ENCODE peak calls at places on chromosomes 5 and 9, in nine cellular contexts. One of them, this sample, is unnamed.

GRCh38 chr9:121866927-121867326 is 215.5 kb downstream of the DAB2IP start:
- DNase-seq in lung: no peak
- DNase-seq in transverse colon: no peak
- DNase-seq in AG04450: no peak
- DNase-seq in mammary epithelial cell: no peak
- DNase-seq in suprapubic skin: no peak
- DNase-seq in CD8-positive, alpha-beta T cell: no peak
- DNase-seq in heart left ventricle: no peak
- DNase-seq in A549: no peak
- DNase-seq in this sample: no peak

GRCh38 chr9:107545036-107545435 is 55.5 kb upstream of the KLF4 start:
- DNase-seq in CD8-positive, alpha-beta T cell: no peak
- DNase-seq in heart left ventricle: no peak
- DNase-seq in lung: no peak
- DNase-seq in transverse colon: no peak
- DNase-seq in A549: no peak
- DNase-seq in AG04450: no peak
- DNase-seq in mammary epithelial cell: no peak
- DNase-seq in suprapubic skin: no peak
- DNase-seq in this sample: no peak

GRCh38 chr5:7597058-7597457 is 201.1 kb downstream of the ADCY2 start:
- DNase-seq in mammary epithelial cell: no peak
- DNase-seq in heart left ventricle: no peak
- DNase-seq in lung: no peak
- DNase-seq in transverse colon: no peak
- DNase-seq in suprapubic skin: no peak
- DNase-seq in A549: no peak
- DNase-seq in CD8-positive, alpha-beta T cell: no peak
- DNase-seq in AG04450: no peak
- DNase-seq in this sample: no peak

GRCh38 chr5:130400091-130400490 is 495.8 kb downstream of the CHSY3 start:
- DNase-seq in lung: no peak
- DNase-seq in AG04450: no peak
- DNase-seq in mammary epithelial cell: peak; percentile 40
- DNase-seq in CD8-positive, alpha-beta T cell: no peak
- DNase-seq in suprapubic skin: no peak
- DNase-seq in A549: peak; percentile 52
- DNase-seq in transverse colon: no peak
- DNase-seq in heart left ventricle: no peak
- DNase-seq in this sample: no peak

GRCh38 chr9:34010979-34011378 is 37.7 kb downstream of the UBAP2 start:
- DNase-seq in transverse colon: no peak
- DNase-seq in heart left ventricle: no peak
- DNase-seq in AG04450: no peak
- DNase-seq in mammary epithelial cell: peak; percentile 2
- DNase-seq in A549: peak; percentile 23
- DNase-seq in lung: no peak
- DNase-seq in suprapubic skin: no peak
- DNase-seq in CD8-positive, alpha-beta T cell: no peak
- DNase-seq in this sample: no peak

GRCh38 chr9:96420468-96421219 is 2.5 kb upstream of the ZNF367 start:
- DNase-seq in heart left ventricle: peak; percentile 49
- DNase-seq in AG04450: peak; percentile 64
- DNase-seq in transverse colon: peak; percentile 25
- DNase-seq in A549: peak; percentile 96
- DNase-seq in lung: peak; percentile 58
- DNase-seq in suprapubic skin: no peak
- DNase-seq in CD8-positive, alpha-beta T cell: no peak
- DNase-seq in mammary epithelial cell: peak; percentile 96
- DNase-seq in this sample: peak; percentile 75

GRCh38 chr5:173751266-173751600 is 134.8 kb upstream of the BOD1 start:
- DNase-seq in suprapubic skin: no peak
- DNase-seq in AG04450: no peak
- DNase-seq in CD8-positive, alpha-beta T cell: no peak
- DNase-seq in transverse colon: peak; percentile 26
- DNase-seq in heart left ventricle: no peak
- DNase-seq in mammary epithelial cell: no peak
- DNase-seq in lung: no peak
- DNase-seq in A549: no peak
- DNase-seq in this sample: no peak

GRCh38 chr9:96495341-96495740 is 45.4 kb downstream of the HABP4 start:
- DNase-seq in heart left ventricle: no peak
- DNase-seq in suprapubic skin: no peak
- DNase-seq in A549: no peak
- DNase-seq in lung: peak; percentile 57
- DNase-seq in CD8-positive, alpha-beta T cell: no peak
- DNase-seq in mammary epithelial cell: peak; percentile 55
- DNase-seq in AG04450: peak; percentile 78
- DNase-seq in transverse colon: no peak
- DNase-seq in this sample: no peak

GRCh38 chr9:17402309-17402708 is 176.6 kb upstream of the SH3GL2 start:
- DNase-seq in A549: peak; percentile 19
- DNase-seq in lung: no peak
- DNase-seq in heart left ventricle: no peak
- DNase-seq in transverse colon: no peak
- DNase-seq in mammary epithelial cell: no peak
- DNase-seq in AG04450: no peak
- DNase-seq in CD8-positive, alpha-beta T cell: no peak
- DNase-seq in suprapubic skin: no peak
- DNase-seq in this sample: no peak

GRCh38 chr5:173333900-173334685 is 5.9 kb upstream of the STC2 start:
- DNase-seq in mammary epithelial cell: peak; percentile 17
- DNase-seq in CD8-positive, alpha-beta T cell: no peak
- DNase-seq in transverse colon: no peak
- DNase-seq in AG04450: no peak
- DNase-seq in heart left ventricle: no peak
- DNase-seq in A549: no peak
- DNase-seq in suprapubic skin: no peak
- DNase-seq in lung: no peak
- DNase-seq in this sample: no peak

GRCh38 chr5:172701336-172702061 is 60.4 kb downstream of the NEURL1B start:
- DNase-seq in mammary epithelial cell: no peak
- DNase-seq in transverse colon: no peak
- DNase-seq in AG04450: no peak
- DNase-seq in A549: no peak
- DNase-seq in heart left ventricle: no peak
- DNase-seq in suprapubic skin: no peak
- DNase-seq in lung: no peak
- DNase-seq in CD8-positive, alpha-beta T cell: no peak
- DNase-seq in this sample: no peak

GRCh38 chr5:1754531-1755220 is 45.0 kb downstream of the MRPL36 start:
- DNase-seq in A549: no peak
- DNase-seq in suprapubic skin: peak; percentile 67
- DNase-seq in CD8-positive, alpha-beta T cell: no peak
- DNase-seq in lung: no peak
- DNase-seq in mammary epithelial cell: no peak
- DNase-seq in transverse colon: peak; percentile 5
- DNase-seq in heart left ventricle: peak; percentile 7
- DNase-seq in AG04450: no peak
- DNase-seq in this sample: peak; percentile 45

DNA sequence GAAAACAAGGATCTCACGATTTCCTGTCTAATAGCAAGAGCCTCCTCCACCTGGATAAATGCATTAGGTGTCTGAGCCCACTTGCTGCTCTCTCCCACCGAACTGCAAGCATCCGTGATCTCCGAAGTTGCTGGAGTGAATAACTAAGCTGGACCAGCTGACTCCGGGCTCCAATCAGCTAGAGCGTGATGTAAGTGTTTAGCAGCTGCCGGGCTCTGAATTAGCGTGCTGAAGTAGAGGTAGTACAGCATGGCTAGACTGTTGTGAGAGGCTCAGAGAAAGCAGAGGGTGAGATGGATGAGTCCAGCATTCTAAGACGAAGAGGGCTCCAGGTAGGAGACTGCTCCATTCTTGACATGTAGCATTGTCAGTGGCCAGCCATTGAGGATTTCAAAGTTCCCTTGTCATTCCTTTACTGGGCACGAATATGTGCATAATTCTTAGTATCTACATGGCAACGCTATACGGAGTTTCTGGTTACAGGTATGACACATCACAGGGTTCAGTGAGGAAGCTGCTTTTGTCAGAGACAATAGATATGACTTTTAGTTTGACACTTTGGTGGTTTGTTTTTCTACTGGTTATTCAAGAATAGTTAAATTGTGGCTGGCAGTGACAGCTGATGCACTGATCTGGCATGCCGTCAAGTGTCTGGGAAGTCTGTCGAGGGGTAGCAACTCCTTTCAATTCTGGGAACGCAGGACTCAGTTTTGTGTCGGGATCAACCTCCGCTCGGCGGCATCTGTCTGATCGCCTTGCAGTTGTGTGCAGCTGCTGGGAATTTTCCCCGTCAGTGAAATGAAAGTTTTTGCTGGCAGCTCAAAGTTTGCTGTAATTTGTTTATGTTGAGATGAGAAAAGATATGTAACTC is 232.6 kb downstream of the MAST4 start:
- DNase-seq in AG04450: no peak
- DNase-seq in mammary epithelial cell: peak; percentile 89
- DNase-seq in suprapubic skin: no peak
- DNase-seq in lung: peak; percentile 39
- DNase-seq in transverse colon: peak; percentile 65
- DNase-seq in A549: no peak
- DNase-seq in heart left ventricle: peak; percentile 72
- DNase-seq in CD8-positive, alpha-beta T cell: peak; percentile 21
- DNase-seq in this sample: no peak
- H3K4me3 ChIP-seq in AG04450: peak overlapping the region; percentile 66
- H3K4me3 ChIP-seq in mammary epithelial cell: peak overlapping the region; percentile 73
- H3K4me3 ChIP-seq in suprapubic skin: peak overlapping the region; percentile 46
- H3K4me3 ChIP-seq in lung: peak overlapping the region; percentile 19
- H3K4me3 ChIP-seq in transverse colon: peak overlapping the region; percentile 17
- H3K4me3 ChIP-seq in A549: no peak overlapping the region
- H3K4me3 ChIP-seq in heart left ventricle: peak overlapping the region; percentile 50
- H3K4me3 ChIP-seq in CD8-positive, alpha-beta T cell: peak overlapping the region; percentile 17
- H3K4me3 ChIP-seq in this sample: peak overlapping the region; percentile 65

GRCh38 chr9:127791085-127791484 is 5.3 kb downstream of the CDK9 start:
- DNase-seq in lung: no peak
- DNase-seq in heart left ventricle: no peak
- DNase-seq in transverse colon: no peak
- DNase-seq in CD8-positive, alpha-beta T cell: no peak
- DNase-seq in suprapubic skin: no peak
- DNase-seq in A549: peak; percentile 31
- DNase-seq in mammary epithelial cell: no peak
- DNase-seq in AG04450: no peak
- DNase-seq in this sample: no peak
- TF ChIP-seq CTCF in lung: no peak
- TF ChIP-seq CTCF in heart left ventricle: no peak
- TF ChIP-seq CTCF in transverse colon: no peak
- TF ChIP-seq CTCF in CD8-positive, alpha-beta T cell: no peak
- TF ChIP-seq CTCF in suprapubic skin: no peak
- TF ChIP-seq CTCF in A549: no peak
- TF ChIP-seq CTCF in mammary epithelial cell: no peak
- TF ChIP-seq CTCF in AG04450: no peak
- TF ChIP-seq CTCF in this sample: no peak

GRCh38 chr9:133262226-133262625 is 12.8 kb downstream of the ABO start:
- DNase-seq in AG04450: no peak
- DNase-seq in A549: no peak
- DNase-seq in transverse colon: no peak
- DNase-seq in heart left ventricle: no peak
- DNase-seq in lung: no peak
- DNase-seq in suprapubic skin: peak; percentile 67
- DNase-seq in CD8-positive, alpha-beta T cell: no peak
- DNase-seq in mammary epithelial cell: no peak
- DNase-seq in this sample: no peak
- H3K27ac ChIP-seq in AG04450: no peak overlapping the region
- H3K27ac ChIP-seq in A549: no peak overlapping the region
- H3K27ac ChIP-seq in transverse colon: no peak overlapping the region
- H3K27ac ChIP-seq in heart left ventricle: no peak overlapping the region
- H3K27ac ChIP-seq in lung: no peak overlapping the region
- H3K27ac ChIP-seq in suprapubic skin: no peak overlapping the region
- H3K27ac ChIP-seq in CD8-positive, alpha-beta T cell: no peak overlapping the region
- H3K27ac ChIP-seq in mammary epithelial cell: no peak overlapping the region
- H3K27ac ChIP-seq in this sample: no peak overlapping the region

GRCh38 chr9:94159069-94159915 is 75.0 kb downstream of the PTPDC1 start:
- DNase-seq in mammary epithelial cell: no peak
- DNase-seq in suprapubic skin: no peak
- DNase-seq in AG04450: no peak
- DNase-seq in CD8-positive, alpha-beta T cell: no peak
- DNase-seq in A549: no peak
- DNase-seq in lung: no peak
- DNase-seq in heart left ventricle: no peak
- DNase-seq in transverse colon: no peak
- DNase-seq in this sample: no peak

GRCh38 chr9:94160594-94161501 is 76.6 kb downstream of the PTPDC1 start:
- DNase-seq in AG04450: no peak
- DNase-seq in suprapubic skin: no peak
- DNase-seq in lung: no peak
- DNase-seq in mammary epithelial cell: no peak
- DNase-seq in A549: peak; percentile 39
- DNase-seq in CD8-positive, alpha-beta T cell: no peak
- DNase-seq in transverse colon: no peak
- DNase-seq in heart left ventricle: no peak
- DNase-seq in this sample: no peak

GRCh38 chr9:94153905-94154304 is 69.6 kb downstream of the PTPDC1 start:
- DNase-seq in A549: no peak
- DNase-seq in AG04450: no peak
- DNase-seq in CD8-positive, alpha-beta T cell: no peak
- DNase-seq in suprapubic skin: no peak
- DNase-seq in heart left ventricle: no peak
- DNase-seq in lung: no peak
- DNase-seq in mammary epithelial cell: no peak
- DNase-seq in transverse colon: no peak
- DNase-seq in this sample: no peak

GRCh38 chr9:94157408-94157801 is 73.1 kb downstream of the PTPDC1 start:
- DNase-seq in AG04450: no peak
- DNase-seq in lung: no peak
- DNase-seq in heart left ventricle: no peak
- DNase-seq in CD8-positive, alpha-beta T cell: no peak
- DNase-seq in A549: no peak
- DNase-seq in transverse colon: no peak
- DNase-seq in suprapubic skin: no peak
- DNase-seq in mammary epithelial cell: no peak
- DNase-seq in this sample: no peak

DNA sequence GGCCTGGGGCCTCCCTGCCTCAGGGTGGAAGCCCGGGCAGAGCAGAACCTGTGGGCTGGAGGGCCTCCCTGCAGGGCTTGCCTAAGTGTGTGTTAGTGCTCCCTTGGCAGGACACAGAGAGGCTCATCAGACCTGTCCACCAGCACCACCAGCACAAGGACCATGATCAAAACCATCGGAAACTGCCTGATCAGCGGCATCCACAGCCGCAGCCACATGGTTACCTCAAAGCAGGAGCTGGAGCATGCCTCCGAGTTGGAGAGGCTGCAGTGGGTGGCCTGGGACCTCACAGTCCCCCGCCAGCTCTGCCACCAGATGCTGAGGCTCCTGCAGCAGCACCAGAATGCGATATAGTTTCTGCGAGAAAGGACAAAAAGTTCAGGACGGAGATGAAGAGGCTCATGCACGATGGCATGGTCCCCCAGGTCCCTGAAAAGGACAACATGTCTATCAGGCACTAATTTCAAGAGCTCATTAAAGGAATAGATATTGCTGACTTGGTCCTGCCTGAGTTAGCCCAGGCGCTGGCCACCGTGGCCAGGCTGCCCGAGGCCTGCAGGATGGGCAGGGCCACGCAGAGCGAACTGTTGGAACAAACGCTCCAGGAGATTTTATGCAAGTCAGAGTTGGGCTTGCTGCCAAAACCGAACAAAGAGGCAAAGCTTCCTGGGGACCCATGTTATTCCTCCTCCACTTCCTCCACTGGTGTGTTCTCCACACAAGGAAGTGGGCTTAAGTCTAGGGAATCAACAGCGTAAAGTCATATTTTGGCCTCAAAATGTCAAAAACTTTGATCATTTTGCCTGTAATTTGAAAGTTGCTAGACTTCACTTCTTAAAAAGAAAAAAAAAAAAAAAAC is 72.5 kb downstream of the PTPDC1 start:
- DNase-seq in transverse colon: peak; percentile 83
- DNase-seq in AG04450: no peak
- DNase-seq in suprapubic skin: peak; percentile 91
- DNase-seq in mammary epithelial cell: peak; percentile 69
- DNase-seq in A549: peak; percentile 83
- DNase-seq in lung: peak; percentile 78
- DNase-seq in CD8-positive, alpha-beta T cell: no peak
- DNase-seq in heart left ventricle: peak; percentile 86
- DNase-seq in this sample: no peak
- H3K4me3 ChIP-seq in transverse colon: no peak overlapping the region
- H3K4me3 ChIP-seq in AG04450: no peak overlapping the region
- H3K4me3 ChIP-seq in suprapubic skin: no peak overlapping the region
- H3K4me3 ChIP-seq in mammary epithelial cell: no peak overlapping the region
- H3K4me3 ChIP-seq in A549: no peak overlapping the region
- H3K4me3 ChIP-seq in lung: no peak overlapping the region
- H3K4me3 ChIP-seq in CD8-positive, alpha-beta T cell: no peak overlapping the region
- H3K4me3 ChIP-seq in heart left ventricle: no peak overlapping the region
- H3K4me3 ChIP-seq in this sample: no peak overlapping the region

This sample was measured in coronary artery.